ENCODE peak calls at places on chromosomes 5 and 9, in seven cellular contexts. R, C, L, S, G, F and J are unnamed samples. For H3K27me3, the result is how much of the 10 kb centered on the place peaks cover.

GRCh38 chr5:3201121-3201520 is 394.5 kb upstream of the IRX1 start:
- DNase-seq in S (no peak), R (no peak), L (no peak), F (no peak), G (no peak), C (no peak), J (no peak)

GRCh38 chr9:90057361-90057760 is 452.5 kb downstream of the GADD45G start:
- DNase-seq in L (no peak), F (no peak), R (no peak), G (no peak), C (no peak), S (no peak), J (no peak)

GRCh38 chr5:172707285-172708182 is 63.5 kb downstream of the DUSP1 start:
- DNase-seq in R (peak), F (no peak), C (peak), G (no peak), S (peak), L (peak), J (no peak)

GRCh38 chr9:114280636-114281315 is 42.1 kb upstream of the ORM1 start:
- DNase-seq in L (no peak), F (no peak), S (no peak), G (no peak), C (no peak), R (no peak), J (peak)

GRCh38 chr9:93896093-93896492 is 59.1 kb downstream of the BARX1 start:
- DNase-seq in S (peak), R (no peak), C (no peak), G (no peak), L (no peak), F (no peak), J (no peak)

GRCh38 chr5:163915481-163915961 is 410.1 kb downstream of the MAT2B start:
- DNase-seq in S (no peak), C (no peak), L (no peak), R (peak), F (no peak), G (peak), J (peak)

GRCh38 chr5:115932991-115933390 is 29.3 kb upstream of the LVRN start:
- DNase-seq in C (no peak), S (no peak), R (no peak), L (no peak), F (no peak), G (no peak), J (no peak)

GRCh38 chr9:69097053-69097452 is 61.5 kb downstream of the FXN start:
- DNase-seq in R (no peak), G (no peak), S (no peak), F (no peak), L (peak), C (peak), J (no peak)

GRCh38 chr9:87527211-87527916 is 29.7 kb downstream of the DAPK1 start:
- DNase-seq in F (no peak), G (no peak), L (no peak), R (no peak), S (no peak), C (no peak), J (no peak)

GRCh38 chr9:8863886-8864881 is 1064.6 kb upstream of the DMAC1 start:
- DNase-seq in G (no peak), L (no peak), S (no peak), R (peak), F (no peak), C (no peak), J (no peak)

GRCh38 chr5:157456301-157456700 is 3.7 kb upstream of the NIPAL4 start:
- DNase-seq in S (no peak), L (no peak), F (no peak), C (no peak), G (no peak), R (no peak), J (no peak)

GRCh38 chr5:11873587-11873986 is 30.7 kb downstream of the CTNND2 start:
- DNase-seq in S (no peak), L (no peak), F (no peak), G (no peak), R (no peak), C (no peak), J (no peak)

GRCh38 chr9:99851028-99851822 is 29.5 kb downstream of the NR4A3 start:
- DNase-seq in G (peak), C (no peak), S (no peak), L (no peak), F (no peak), R (no peak), J (peak)

GRCh38 chr5:57581222-57581621 is 98.6 kb upstream of the ACTBL2 start:
- DNase-seq in L (no peak), G (no peak), S (no peak), F (no peak), C (no peak), R (no peak), J (no peak)
- TF ChIP-seq CTCF in L (no peak), G (no peak), S (no peak), F (no peak), C (no peak), R (no peak), J (no peak)

DNA sequence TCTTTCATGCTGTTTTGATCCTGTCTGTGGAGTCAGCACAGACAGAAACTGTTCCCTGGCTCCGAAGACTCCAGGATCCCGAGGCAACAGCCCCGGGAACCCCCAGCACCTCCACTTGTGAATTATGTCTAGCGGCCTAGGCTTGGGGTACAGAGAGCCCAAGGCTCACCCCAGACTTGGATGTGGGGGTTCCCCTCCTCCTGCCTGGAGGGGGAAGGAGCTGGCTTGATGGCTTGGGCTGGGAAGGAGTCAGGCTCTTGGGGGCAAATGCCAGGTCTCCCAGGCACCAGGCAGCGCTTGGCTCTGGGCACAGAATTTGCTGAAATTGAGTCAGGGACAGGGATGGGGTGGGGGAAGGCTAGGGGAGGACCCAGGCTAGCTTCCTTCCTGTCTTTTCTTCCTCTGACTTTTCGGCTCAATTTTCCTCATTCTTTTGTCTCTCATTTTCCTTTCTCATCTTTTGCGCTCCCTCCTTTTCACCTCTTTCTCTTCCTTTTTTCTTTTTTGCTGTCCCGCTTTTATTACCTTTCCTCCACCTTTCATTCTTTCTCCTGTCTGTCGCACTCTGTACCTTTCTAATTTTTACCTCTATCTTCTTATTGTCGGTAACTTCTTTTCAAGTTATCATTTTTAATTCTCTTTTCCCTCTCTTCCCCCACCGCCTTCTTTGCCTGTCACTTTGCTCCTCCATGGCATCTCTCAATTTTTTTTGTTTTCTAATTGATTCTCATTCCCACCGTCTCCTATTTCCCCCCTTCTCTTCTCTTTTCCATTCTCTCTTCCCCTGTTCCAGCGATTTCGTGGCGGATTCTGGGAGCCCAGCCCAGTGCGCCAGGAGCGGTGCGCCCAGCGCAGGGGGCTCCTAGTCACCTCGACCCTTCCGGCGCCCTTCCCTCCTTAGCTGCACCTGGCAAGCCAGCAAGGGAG is 10.5 kb downstream of the MSX2 start:
- DNase-seq in F (no peak), C (no peak), G (no peak), R (no peak), L (no peak), S (no peak), J (no peak)
- H3K27me3 ChIP-seq in F (under half), C (under half), G (under half), R (half or more), L (under half), S (under half), J (under half)

GRCh38 chr5:151667083-151667482 is 19.6 kb downstream of the SPARC start:
- DNase-seq in L (no peak), C (no peak), R (no peak), G (no peak), F (no peak), S (no peak), J (no peak)
- H3K4me3 ChIP-seq in L (no peak), C (no peak), R (no peak), G (no peak), F (no peak), S (no peak), J (no peak)

GRCh38 chr5:103389362-103389761 is 130.8 kb downstream of the MACIR start:
- DNase-seq in F (no peak), R (no peak), L (no peak), G (no peak), C (no peak), S (no peak), J (no peak)

GRCh38 chr5:103389846-103390245 is 131.3 kb downstream of the MACIR start:
- DNase-seq in S (no peak), F (no peak), R (no peak), G (no peak), C (no peak), L (no peak), J (no peak)

GRCh38 chr5:103391659-103392058 is 133.1 kb downstream of the MACIR start:
- DNase-seq in R (no peak), F (no peak), S (no peak), C (no peak), L (no peak), G (no peak), J (no peak)

GRCh38 chr5:103394676-103395075 is 136.1 kb downstream of the MACIR start:
- DNase-seq in L (no peak), C (no peak), S (no peak), R (no peak), F (no peak), G (no peak), J (no peak)

GRCh38 chr5:103393131-103393754 is 134.7 kb downstream of the MACIR start:
- DNase-seq in F (no peak), R (peak), G (no peak), S (no peak), L (no peak), C (no peak), J (no peak)
- TF ChIP-seq CTCF in F (no peak), R (peak), G (no peak), S (no peak), L (no peak), C (no peak), J (no peak)

GRCh38 chr9:136284951-136285350 is 18.9 kb downstream of the CCDC187 start:
- DNase-seq in S (peak), L (no peak), C (no peak), R (no peak), G (no peak), F (no peak), J (no peak)
- H3K27me3 ChIP-seq in S (under half), L (under half), C (under half), R (under half), G (under half), F (under half), J (under half)

DNA sequence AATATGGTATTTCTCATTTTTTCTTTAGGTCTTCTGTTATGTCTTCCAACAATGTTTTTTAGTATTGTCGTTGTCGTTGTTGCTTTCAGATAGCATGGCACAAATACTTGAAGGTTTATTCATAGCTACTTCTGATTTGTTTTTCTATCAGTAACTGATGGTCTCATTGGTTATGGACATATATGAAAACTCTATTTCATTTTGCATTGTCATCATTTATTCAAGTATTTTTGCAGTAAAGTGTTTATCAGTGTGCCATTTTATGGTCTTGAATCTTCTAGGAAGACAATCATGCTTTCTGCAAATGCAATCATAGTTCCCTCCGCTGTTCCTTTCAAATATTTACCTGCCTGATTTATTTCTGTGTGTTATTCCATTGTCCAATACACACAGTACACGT is 44.0 kb upstream of the PRUNE2 start:
- DNase-seq in S (no peak), G (no peak), C (no peak), F (no peak), L (no peak), R (no peak), J (no peak)
- H3K4me3 ChIP-seq in S (no peak), G (no peak), C (no peak), F (no peak), L (no peak), R (no peak), J (no peak)

DNA sequence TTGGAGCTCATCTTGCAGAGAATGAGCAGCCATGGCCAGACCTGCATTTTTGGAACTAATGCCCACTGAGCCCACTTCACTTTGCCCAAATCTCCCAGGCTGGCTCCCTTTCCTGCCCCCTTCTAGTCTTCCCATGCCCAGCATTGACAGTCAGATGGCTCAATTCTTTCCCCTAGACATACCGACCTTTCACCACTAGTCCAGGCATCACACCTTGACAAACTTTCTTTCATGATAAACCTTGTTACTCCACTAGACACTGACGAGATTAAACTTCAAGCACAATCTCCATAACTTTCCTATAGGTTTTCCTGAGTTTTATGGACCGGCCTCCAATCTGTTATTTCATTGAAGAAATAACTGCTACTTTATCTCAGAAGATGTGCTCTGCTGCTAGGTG is 47.8 kb upstream of the RAI14 start:
- DNase-seq in S (no peak), F (no peak), R (no peak), G (no peak), C (no peak), L (no peak), J (no peak)
- TF ChIP-seq CTCF in S (no peak), F (no peak), R (no peak), G (no peak), C (no peak), L (no peak), J (no peak)

GRCh38 chr9:84152204-84152603 is 171.6 kb downstream of the RMI1 start:
- DNase-seq in G (no peak), L (peak), R (no peak), C (no peak), S (no peak), F (no peak), J (no peak)
- H3K27me3 ChIP-seq in G (under half), L (under half), R (under half), C (under half), S (under half), F (under half), J (under half)